ENCODE peak calls at places on chromosomes 4 and X, in seven cellular contexts. Q, K, U, Y, S, T and L are unnamed samples.

GRCh38 chr4:76233534-76233933 is 18.0 kb upstream of the FAM47E start:
- DNase-seq in Q (no peak), K (no peak), U (no peak), Y (no peak), S (no peak), T (no peak), L (peak; percentile 38)

GRCh38 chr4:19213388-19213787 is 1038.3 kb upstream of the SLIT2 start:
- DNase-seq in Q (no peak), K (no peak), U (peak; percentile 68), Y (peak; percentile 54), S (no peak), T (peak; percentile 83), L (no peak)

GRCh38 chr4:17163156-17163555 is 264.7 kb upstream of the LDB2 start:
- DNase-seq in Q (no peak), K (no peak), U (no peak), Y (no peak), S (no peak), T (no peak), L (no peak)

GRCh38 chr4:102730968-102731533 is 29.7 kb downstream of the MANBA start:
- DNase-seq in Q (peak; percentile 27), K (peak; percentile 33), U (peak; percentile 46), Y (no peak), S (no peak), T (no peak), L (peak; percentile 27)

GRCh38 chr4:122131562-122132157 is 20.5 kb upstream of the BLTP1 start:
- DNase-seq in Q (no peak), K (no peak), U (no peak), Y (no peak), S (no peak), T (no peak), L (no peak)

GRCh38 chr4:76611611-76612010 is 176.6 kb downstream of the SHROOM3 start:
- DNase-seq in Q (peak; percentile 56), K (no peak), U (no peak), Y (peak; percentile 68), S (peak; percentile 50), T (peak; percentile 56), L (no peak)

GRCh38 chr4:53514509-53514908 is 76.8 kb downstream of the LNX1 start:
- DNase-seq in Q (no peak), K (no peak), U (no peak), Y (peak; percentile 29), S (no peak), T (no peak), L (no peak)

GRCh38 chr4:183129675-183130074 is 30.6 kb downstream of the WWC2 start:
- DNase-seq in Q (no peak), K (no peak), U (no peak), Y (no peak), S (no peak), T (no peak), L (no peak)

GRCh38 chr4:41542526-41543270 is 4.7 kb downstream of the LIMCH1 start:
- DNase-seq in Q (no peak), K (no peak), U (no peak), Y (no peak), S (no peak), T (peak; percentile 68), L (no peak)

GRCh38 chr4:141180991-141181760 is 39.5 kb upstream of the ZNF330 start:
- DNase-seq in Q (no peak), K (no peak), U (no peak), Y (no peak), S (no peak), T (no peak), L (no peak)

GRCh38 chrX:150310417-150310816 is 52.7 kb upstream of the MAMLD1 start:
- DNase-seq in Q (no peak), K (no peak), U (no peak), Y (no peak), S (no peak), T (no peak), L (no peak)

DNA sequence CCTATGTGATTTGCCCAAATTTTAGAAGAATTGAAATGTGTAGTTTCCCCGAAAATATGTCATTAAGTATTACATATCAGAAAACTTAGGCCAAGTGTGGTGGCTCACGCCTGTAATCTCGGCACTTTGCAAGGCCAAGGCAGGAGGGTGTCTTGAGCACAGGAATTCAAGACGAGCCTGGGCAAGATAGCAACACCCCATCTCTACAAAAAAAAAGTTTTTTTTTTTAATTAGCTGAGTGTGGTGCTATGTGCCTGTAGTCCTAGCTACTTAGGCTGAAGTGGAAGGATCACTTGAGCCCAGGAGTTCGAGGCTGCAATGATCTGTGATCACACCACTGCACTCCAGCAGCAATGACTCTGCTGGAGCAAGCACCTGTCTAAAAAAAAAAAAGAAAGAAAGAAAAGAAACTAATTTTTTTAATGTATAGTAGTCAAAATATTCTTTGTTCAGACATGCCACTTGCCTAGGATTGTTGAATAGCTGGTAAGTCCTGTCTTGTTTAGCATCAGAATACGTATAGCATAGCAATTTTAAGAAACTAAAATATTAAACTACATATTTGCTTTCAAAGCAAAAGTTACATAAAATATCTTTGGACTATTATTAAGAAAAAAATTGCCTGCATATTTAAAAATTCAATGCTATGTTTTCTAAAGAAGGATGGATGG is 40.1 kb upstream of the GAB1 start:
- DNase-seq in Q (no peak), K (no peak), U (no peak), Y (no peak), S (no peak), T (no peak), L (no peak)
- H2AFZ ChIP-seq in Q (no peak overlapping the region), K (no peak overlapping the region), U (no peak overlapping the region), Y (no peak overlapping the region), S (no peak overlapping the region), T (no peak overlapping the region), L (no peak overlapping the region)

DNA sequence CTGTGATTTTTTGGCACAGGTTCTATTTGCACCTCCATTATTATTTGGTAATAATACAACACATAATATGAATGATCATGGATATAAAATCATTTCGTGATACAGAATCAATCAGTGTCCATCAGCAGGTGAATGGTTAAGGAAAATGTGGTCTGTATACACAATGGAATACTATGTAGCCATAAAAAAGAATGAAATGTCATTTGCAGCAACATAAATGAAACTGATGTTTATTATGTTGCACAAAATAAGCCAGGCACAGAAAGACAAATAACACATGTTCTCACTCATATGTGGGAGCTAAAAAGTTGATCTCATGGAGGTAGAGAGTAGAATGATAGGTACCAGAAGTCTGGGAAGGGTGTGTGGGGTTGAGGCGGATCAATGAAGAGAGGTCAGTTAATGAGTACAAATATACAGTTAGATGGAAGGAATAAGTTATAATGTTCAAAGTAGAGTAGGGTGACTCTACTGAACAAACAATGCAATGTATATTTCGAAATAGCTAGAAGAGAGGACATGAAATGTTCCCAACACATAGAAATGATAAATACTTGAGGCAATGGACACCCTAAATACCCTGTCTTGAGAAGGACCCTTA is 1.1 kb upstream of the SMARCA1 start:
- DNase-seq in Q (no peak), K (peak; percentile 47), U (no peak), Y (no peak), S (no peak), T (no peak), L (no peak)
- H2AFZ ChIP-seq in Q (no peak overlapping the region), K (no peak overlapping the region), U (no peak overlapping the region), Y (no peak overlapping the region), S (no peak overlapping the region), T (no peak overlapping the region), L (no peak overlapping the region)

GRCh38 chr4:151659631-151660030 is 101.2 kb downstream of the GATB start:
- DNase-seq in Q (peak; percentile 56), K (no peak), U (no peak), Y (no peak), S (no peak), T (peak; percentile 4), L (no peak)
- H2AFZ ChIP-seq in Q (no peak overlapping the region), K (no peak overlapping the region), U (no peak overlapping the region), Y (peak overlapping the region; percentile 76), S (no peak overlapping the region), T (no peak overlapping the region), L (no peak overlapping the region)

DNA sequence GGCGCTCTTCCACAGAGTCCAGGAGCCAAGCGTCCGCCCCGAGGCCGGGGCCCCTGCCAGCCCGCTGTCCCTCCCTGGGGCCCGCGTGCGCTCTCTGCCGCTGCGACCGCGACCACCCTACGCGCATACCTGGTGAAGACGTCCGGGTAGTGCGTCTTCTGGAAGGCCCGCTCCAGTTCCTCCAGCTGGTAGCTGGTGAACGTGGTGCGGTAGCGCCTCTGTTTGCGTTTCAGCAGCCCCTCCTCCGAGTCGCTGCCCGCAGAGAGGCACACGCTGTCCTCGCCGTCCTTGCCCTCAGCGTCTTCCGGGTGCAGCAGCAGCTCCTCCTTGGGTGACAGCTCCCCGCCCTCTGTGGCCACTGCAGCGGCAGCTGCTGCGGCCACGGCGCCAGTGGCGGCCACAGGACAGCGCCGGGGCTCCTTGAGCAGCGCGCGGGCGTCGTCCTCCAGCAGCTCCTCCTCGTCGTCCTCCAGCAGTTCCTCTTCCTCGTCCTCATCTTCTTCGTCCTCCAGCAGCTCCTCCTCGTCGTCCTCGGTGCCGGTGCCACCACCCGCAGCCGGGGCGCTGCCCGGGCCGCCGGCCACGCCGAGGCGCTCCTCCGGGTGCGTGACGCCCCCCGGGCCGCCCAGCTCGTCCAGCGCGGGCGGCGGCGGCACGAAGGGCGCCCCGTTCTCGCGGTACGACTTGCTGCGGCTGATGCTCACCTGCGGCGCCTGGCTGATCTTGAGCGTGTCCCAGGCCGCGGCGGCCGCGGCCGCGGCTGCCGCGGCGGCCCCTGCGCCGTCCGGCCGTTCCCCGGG is 2.8 kb downstream of the ARX start:
- DNase-seq in Q (no peak), K (no peak), U (peak; percentile 63), Y (no peak), S (no peak), T (no peak), L (peak; percentile 33)
- H2AFZ ChIP-seq in Q (peak overlapping the region; percentile 41), K (no peak overlapping the region), U (peak overlapping the region; percentile 9), Y (peak overlapping the region; percentile 59), S (peak overlapping the region; percentile 34), T (no peak overlapping the region), L (peak overlapping the region; percentile 32)

DNA sequence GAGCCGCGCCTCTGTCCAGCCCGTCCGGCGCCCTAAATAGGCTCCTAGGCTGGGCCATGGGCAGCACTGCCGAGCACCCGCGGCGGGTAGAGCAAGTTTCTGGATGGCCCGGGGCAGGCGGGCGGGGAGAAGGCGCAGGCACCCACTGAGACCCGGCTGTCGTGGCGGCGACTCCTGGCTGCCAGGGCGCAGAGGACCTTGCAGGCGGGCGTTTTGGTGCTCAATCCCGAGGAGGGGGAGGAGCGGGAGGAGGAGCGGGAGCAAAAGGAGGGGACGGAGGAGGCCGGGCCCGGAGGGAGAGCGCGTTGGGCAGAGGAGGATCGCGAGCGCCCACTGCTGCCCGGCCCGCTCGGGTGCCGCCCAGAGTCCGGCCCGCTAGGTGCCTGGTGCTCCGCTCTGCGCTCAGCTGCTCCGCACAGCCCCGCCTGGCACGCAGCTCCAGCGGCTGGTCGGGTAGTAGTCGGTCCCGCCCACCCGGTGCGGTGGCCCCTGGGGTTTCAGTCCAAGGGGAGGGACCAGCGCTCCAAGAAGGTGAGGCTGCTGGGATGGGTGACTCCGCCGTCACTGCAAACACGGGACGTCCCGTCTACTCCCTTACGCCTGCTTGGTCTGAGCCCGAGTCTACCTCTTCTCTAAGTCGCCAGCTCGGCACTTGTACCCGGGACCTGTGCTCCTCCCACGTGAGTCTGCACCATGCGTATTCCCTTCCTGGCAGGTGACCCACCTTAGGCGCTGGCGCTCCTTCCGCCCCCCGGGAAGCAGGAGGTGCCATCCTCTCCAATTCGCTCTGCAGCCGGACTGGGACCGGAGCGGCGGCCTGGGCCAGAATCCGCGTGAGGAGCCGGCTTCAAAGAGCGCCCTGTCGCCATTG is at the start of gene HS3ST1:
- DNase-seq in Q (peak; percentile 94), K (no peak), U (peak; percentile 89), Y (peak; percentile 8), S (peak; percentile 86), T (peak; percentile 75), L (no peak)
- H2AFZ ChIP-seq in Q (peak within 1 kb of the TSS; percentile 79), K (no peak within 1 kb of the TSS), U (peak within 1 kb of the TSS; percentile 94), Y (peak within 1 kb of the TSS; percentile 64), S (peak within 1 kb of the TSS; percentile 90), T (peak within 1 kb of the TSS; percentile 100), L (no peak within 1 kb of the TSS)

GRCh38 chr4:87865960-87866598 is 33.3 kb downstream of the MEPE start:
- DNase-seq in Q (peak; percentile 32), K (peak; percentile 98), U (peak; percentile 11), Y (peak; percentile 28), S (peak; percentile 13), T (no peak), L (no peak)
- H2AFZ ChIP-seq in Q (no peak overlapping the region), K (no peak overlapping the region), U (peak overlapping the region; percentile 22), Y (no peak overlapping the region), S (peak overlapping the region; percentile 57), T (no peak overlapping the region), L (no peak overlapping the region)

GRCh38 chr4:168152837-168153500 is 60.6 kb downstream of the ANXA10 start:
- DNase-seq in Q (no peak), K (no peak), U (no peak), Y (no peak), S (no peak), T (no peak), L (no peak)
- H2AFZ ChIP-seq in Q (no peak overlapping the region), K (no peak overlapping the region), U (no peak overlapping the region), Y (peak overlapping the region; percentile 58), S (peak overlapping the region; percentile 58), T (peak overlapping the region; percentile 76), L (no peak overlapping the region)